ENCODE peak calls at places on chromosomes 7 and 10, in seven cellular contexts. K, A, W, M, N, X and J are unnamed samples.
A peak's percentile ranks its signal among the peaks of the same experiment; 100 is the strongest.

GRCh38 chr7:11858668-11859302 is 26.8 kb upstream of the THSD7A start:
- DNase-seq in K (no peak), A (no peak), W (no peak), M (no peak), N (no peak), X (no peak), J (no peak)

GRCh38 chr10:52757777-52758176 is 14.8 kb downstream of the MBL2 start:
- DNase-seq in K (no peak), A (no peak), W (no peak), M (no peak), N (no peak), X (no peak), J (no peak)

GRCh38 chr7:114656471-114656870 is 241.9 kb downstream of the FOXP2 start:
- DNase-seq in K (no peak), A (no peak), W (no peak), M (no peak), N (no peak), X (no peak), J (no peak)

GRCh38 chr10:123428302-123428701 is 237.9 kb upstream of the GPR26 start:
- DNase-seq in K (no peak), A (no peak), W (no peak), M (no peak), N (no peak), X (no peak), J (no peak)

GRCh38 chr7:45660901-45661211 is 86.7 kb downstream of the ADCY1 start:
- DNase-seq in K (no peak), A (no peak), W (no peak), M (peak; percentile 64), N (no peak), X (no peak), J (no peak)

GRCh38 chr7:2507917-2508306 is 11.7 kb upstream of the LFNG start:
- DNase-seq in K (no peak), A (no peak), W (no peak), M (no peak), N (no peak), X (no peak), J (no peak)

GRCh38 chr10:119418401-119418800 is 124.1 kb downstream of the RGS10 start:
- DNase-seq in K (no peak), A (no peak), W (no peak), M (no peak), N (no peak), X (no peak), J (no peak)

GRCh38 chr7:41501466-41501865 is 201.4 kb downstream of the INHBA start:
- DNase-seq in K (no peak), A (no peak), W (no peak), M (no peak), N (no peak), X (no peak), J (no peak)

GRCh38 chr7:87287738-87288341 is 57.6 kb upstream of the CROT start:
- DNase-seq in K (no peak), A (no peak), W (no peak), M (no peak), N (no peak), X (no peak), J (no peak)

GRCh38 chr10:110443239-110444008 is 54.3 kb upstream of the DUSP5 start:
- DNase-seq in K (no peak), A (no peak), W (no peak), M (no peak), N (no peak), X (no peak), J (no peak)

GRCh38 chr10:6175329-6176055 is 27.2 kb upstream of the PFKFB3 start:
- DNase-seq in K (no peak), A (no peak), W (no peak), M (no peak), N (no peak), X (no peak), J (no peak)

GRCh38 chr7:99740573-99741437 is 5.8 kb upstream of the CYP3A7 start:
- DNase-seq in K (no peak), A (no peak), W (no peak), M (no peak), N (no peak), X (no peak), J (no peak)

GRCh38 chr10:63883861-63884260 is 362.7 kb downstream of the REEP3 start:
- DNase-seq in K (no peak), A (no peak), W (no peak), M (no peak), N (no peak), X (no peak), J (no peak)

GRCh38 chr10:92946491-92946890 is 98.2 kb downstream of the EXOC6 start:
- DNase-seq in K (no peak), A (no peak), W (no peak), M (no peak), N (no peak), X (no peak), J (no peak)

GRCh38 chr7:108145401-108145800 is 15.2 kb upstream of the LAMB4 start:
- DNase-seq in K (no peak), A (no peak), W (no peak), M (no peak), N (no peak), X (no peak), J (no peak)

GRCh38 chr10:7988985-7989384 is 65.5 kb upstream of the GATA3 start:
- DNase-seq in K (peak; percentile 16), A (no peak), W (no peak), M (no peak), N (no peak), X (no peak), J (no peak)

GRCh38 chr7:27808626-27809025 is 68.7 kb downstream of the TAX1BP1 start:
- DNase-seq in K (no peak), A (no peak), W (peak; percentile 7), M (no peak), N (no peak), X (no peak), J (no peak)

GRCh38 chr7:30688718-30689221 is 6.5 kb upstream of the CRHR2 start:
- DNase-seq in K (no peak), A (no peak), W (no peak), M (no peak), N (no peak), X (peak; percentile 53), J (no peak)

GRCh38 chr7:2000153-2000687 is 232.5 kb downstream of the MAD1L1 start:
- DNase-seq in K (no peak), A (no peak), W (no peak), M (no peak), N (no peak), X (no peak), J (no peak)

GRCh38 chr7:638256-639011 is 88.1 kb upstream of the DNAAF5 start:
- DNase-seq in K (no peak), A (no peak), W (no peak), M (peak; percentile 64), N (no peak), X (no peak), J (no peak)

GRCh38 chr10:132319853-132320669 is 11.9 kb upstream of the LRRC27 start:
- DNase-seq in K (no peak), A (no peak), W (no peak), M (no peak), N (no peak), X (no peak), J (no peak)

GRCh38 chr10:5600908-5601307 is 65.5 kb downstream of the ASB13 start:
- DNase-seq in K (no peak), A (no peak), W (no peak), M (no peak), N (no peak), X (no peak), J (no peak)

GRCh38 chr10:110495731-110496552 is 1.8 kb upstream of the DUSP5 start:
- DNase-seq in K (peak; percentile 15), A (no peak), W (no peak), M (no peak), N (peak; percentile 52), X (no peak), J (peak; percentile 14)

GRCh38 chr10:43194861-43195260 is 56.6 kb downstream of the CSGALNACT2 start:
- DNase-seq in K (no peak), A (no peak), W (no peak), M (no peak), N (no peak), X (no peak), J (no peak)

GRCh38 chr7:142608630-142609029 is 140.6 kb upstream of the PRSS1 start:
- DNase-seq in K (no peak), A (no peak), W (no peak), M (no peak), N (no peak), X (no peak), J (no peak)

GRCh38 chr7:22150221-22150620 is 204.5 kb upstream of the CDCA7L start:
- DNase-seq in K (no peak), A (no peak), W (no peak), M (no peak), N (no peak), X (no peak), J (no peak)

GRCh38 chr7:22143496-22143895 is 197.8 kb upstream of the CDCA7L start:
- DNase-seq in K (no peak), A (no peak), W (no peak), M (no peak), N (no peak), X (no peak), J (no peak)

GRCh38 chr7:22147868-22148267 is 202.2 kb upstream of the CDCA7L start:
- DNase-seq in K (no peak), A (no peak), W (no peak), M (no peak), N (no peak), X (no peak), J (no peak)

GRCh38 chr7:22142593-22142992 is 196.9 kb upstream of the CDCA7L start:
- DNase-seq in K (no peak), A (no peak), W (no peak), M (no peak), N (no peak), X (no peak), J (no peak)

GRCh38 chr7:22147113-22147512 is 201.4 kb upstream of the CDCA7L start:
- DNase-seq in K (no peak), A (no peak), W (no peak), M (no peak), N (no peak), X (no peak), J (no peak)
- H3K4me3 ChIP-seq in K (no peak overlapping the region), A (peak overlapping the region; percentile 57), W (no peak overlapping the region), M (peak overlapping the region; percentile 30), N (no peak overlapping the region), X (no peak overlapping the region), J (no peak overlapping the region)

DNA sequence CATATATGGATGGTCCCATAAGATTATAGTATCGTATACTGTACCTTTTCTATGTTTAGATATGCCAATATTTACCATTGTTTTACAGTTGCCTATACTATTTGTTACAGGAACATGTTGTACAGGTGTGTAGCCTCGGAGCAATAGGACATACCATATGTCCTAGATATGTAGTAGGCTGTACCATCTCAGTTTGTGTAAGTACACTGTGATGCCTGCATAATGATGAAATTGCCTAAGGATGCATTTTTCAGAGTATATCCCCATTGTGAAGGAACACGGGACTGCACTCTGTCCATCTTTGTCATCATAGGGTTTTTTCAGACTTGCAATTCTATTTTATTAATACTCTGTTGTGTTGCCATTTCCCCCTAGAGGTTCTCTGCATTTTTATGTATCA is 50.1 kb downstream of the MCU start:
- DNase-seq in K (no peak), A (no peak), W (no peak), M (no peak), N (no peak), X (no peak), J (no peak)
- H3K4me1 ChIP-seq in K (no peaks in the 10 kb centered on the region), A (peaks cover 42% of the 10 kb centered on the region), W (peaks cover 16% of the 10 kb centered on the region), M (peaks cover 30% of the 10 kb centered on the region), N (no peaks in the 10 kb centered on the region), X (peaks cover 22% of the 10 kb centered on the region), J (no peaks in the 10 kb centered on the region)

GRCh38 chr10:79191951-79192676 is 123.3 kb downstream of the ZMIZ1 start:
- DNase-seq in K (no peak), A (no peak), W (no peak), M (no peak), N (no peak), X (no peak), J (no peak)
- H3K27ac ChIP-seq in K (no peak overlapping the region), A (no peak overlapping the region), W (peak overlapping the region; percentile 45), M (peak overlapping the region; percentile 68), N (no peak overlapping the region), X (peak overlapping the region; percentile 1), J (no peak overlapping the region)

GRCh38 chr10:27344568-27345454 is 104.2 kb upstream of the ACBD5 start:
- DNase-seq in K (no peak), A (no peak), W (no peak), M (no peak), N (no peak), X (no peak), J (no peak)
- H3K4me3 ChIP-seq in K (no peak overlapping the region), A (no peak overlapping the region), W (no peak overlapping the region), M (no peak overlapping the region), N (no peak overlapping the region), X (no peak overlapping the region), J (no peak overlapping the region)